ENCODE peak calls at places on chromosomes 16 and 17, in ten cellular contexts. I is bronchial epithelial cell, R is left ventricle myocardium inferior, D is MM.1S, C is choroid plexus epithelial cell, V is ascending aorta, Z is fibroblast of lung, Q is Peyer's patch, O is pancreas, F is Calu3. K is an unnamed sample.

GRCh38 chr17:73189417-73190099 is 3.3 kb upstream of the COG1 start:
- DNase-seq in C (peak), R (no peak), V (no peak), D (peak), F (peak), Q (no peak), I (peak), Z (peak), O (no peak), K (peak)

GRCh38 chr17:35089846-35090193 is 26.3 kb upstream of the RFFL start:
- DNase-seq in F (peak), Z (peak), Q (peak), V (no peak), D (no peak), I (peak), R (no peak), O (no peak), C (peak), K (peak)

GRCh38 chr16:58459344-58460218 is 40.4 kb upstream of the NDRG4 start:
- DNase-seq in R (no peak), F (peak), Z (peak), D (no peak), I (peak), Q (no peak), C (peak), O (no peak), V (no peak), K (no peak)

GRCh38 chr16:58563775-58564174 is 48.5 kb downstream of the SETD6 start:
- DNase-seq in V (no peak), I (peak), D (no peak), O (no peak), R (no peak), Q (no peak), C (no peak), F (no peak), Z (no peak), K (no peak)

GRCh38 chr16:81738831-81739496 is 40.1 kb upstream of the PLCG2 start:
- DNase-seq in R (peak), F (no peak), V (no peak), Z (no peak), O (no peak), Q (peak), C (no peak), D (no peak), I (no peak), K (no peak)

GRCh38 chr17:75514299-75515228 is 773 bp downstream of the CASKIN2 start:
- DNase-seq in O (peak), Q (no peak), I (peak), C (no peak), D (no peak), R (no peak), Z (peak), F (peak), V (no peak), K (no peak)

GRCh38 chr16:31072540-31073072 is 1.4 kb downstream of the ZNF668 start:
- DNase-seq in I (peak), Q (peak), O (no peak), R (no peak), Z (peak), V (peak), D (peak), F (peak), C (peak), K (no peak)

GRCh38 chr17:70107441-70107840 is 32.4 kb downstream of the KCNJ16 start:
- DNase-seq in F (no peak), Q (no peak), D (no peak), R (no peak), Z (no peak), C (no peak), O (no peak), V (no peak), I (no peak), K (no peak)

GRCh38 chr17:7132511-7133094 is 18.0 kb upstream of the ASGR2 start:
- DNase-seq in C (peak), R (no peak), O (no peak), V (no peak), D (peak), F (no peak), Q (peak), Z (no peak), I (no peak), K (no peak)

GRCh38 chr17:21678451-21679081 is 13.8 kb upstream of the KCNJ18 start:
- DNase-seq in F (no peak), O (peak), R (no peak), C (no peak), V (peak), D (no peak), I (no peak), Q (no peak), Z (no peak), K (no peak)

GRCh38 chr16:76277099-76278030 is at the start of gene CNTNAP4:
- DNase-seq in C (no peak), V (no peak), D (no peak), R (no peak), I (no peak), Q (no peak), Z (no peak), F (no peak), O (no peak), K (no peak)

GRCh38 chr17:27596571-27597187 is 34.3 kb upstream of the LGALS9 start:
- DNase-seq in D (no peak), I (no peak), Z (no peak), R (no peak), Q (no peak), V (no peak), O (no peak), C (no peak), F (no peak), K (no peak)

GRCh38 chr16:4403133-4403949 is 13.1 kb downstream of the CORO7 start:
- DNase-seq in Z (no peak), C (no peak), Q (no peak), R (no peak), V (peak), F (no peak), D (no peak), I (no peak), O (no peak), K (no peak)

GRCh38 chr17:56653877-56654276 is 60.4 kb downstream of the NOG start:
- DNase-seq in F (peak), Z (peak), O (no peak), R (no peak), V (no peak), Q (peak), D (peak), I (peak), C (peak), K (peak)

GRCh38 chr17:74532115-74532514 is 840 bp upstream of the CD300LB start:
- DNase-seq in Q (peak), O (no peak), Z (no peak), I (no peak), D (peak), C (no peak), R (peak), F (no peak), V (peak), K (no peak)

GRCh38 chr17:42097691-42098661 is at the start of gene ZNF385C:
- DNase-seq in D (no peak), R (no peak), C (no peak), I (no peak), V (no peak), Z (no peak), Q (peak), F (peak), O (no peak), K (no peak)

GRCh38 chr16:66961065-66961744 is at the start of gene CES3:
- DNase-seq in R (peak), O (peak), D (peak), Z (peak), F (peak), I (peak), Q (peak), C (peak), V (peak), K (peak)
- TF ChIP-seq CTCF in R (peak), O (peak), D (peak), Z (peak), F (peak), I (peak), Q (peak), C (peak), V (peak), K (peak)

GRCh38 chr16:50610331-50611262 is 62.4 kb downstream of the NKD1 start:
- DNase-seq in C (no peak), O (no peak), R (no peak), Z (no peak), D (no peak), V (no peak), I (no peak), Q (no peak), F (no peak), K (no peak)
- TF ChIP-seq CTCF in C (peak), O (no peak), R (no peak), Z (no peak), D (no peak), V (no peak), I (no peak), Q (no peak), F (no peak), K (peak)

GRCh38 chr17:781920-782731 is at the start of the genes GLOD4 and MRM3:
- DNase-seq in I (peak), O (peak), Z (peak), D (peak), Q (peak), C (peak), F (peak), V (peak), R (peak), K (peak)
- TF ChIP-seq CTCF in I (no peak), O (peak), Z (no peak), D (peak), Q (no peak), C (no peak), F (no peak), V (peak), R (peak), K (no peak)

GRCh38 chr16:3088925-3089716 is 10.0 kb downstream of the ZSCAN10 start:
- DNase-seq in F (no peak), V (no peak), Z (no peak), C (no peak), D (no peak), Q (no peak), I (no peak), O (no peak), R (no peak), K (no peak)
- TF ChIP-seq CTCF in F (no peak), V (no peak), Z (no peak), C (no peak), D (no peak), Q (no peak), I (no peak), O (no peak), R (no peak), K (no peak)

GRCh38 chr17:17387461-17388362 is 84.5 kb downstream of the NT5M start:
- DNase-seq in Q (no peak), C (no peak), R (no peak), V (no peak), I (peak), O (peak), Z (no peak), D (peak), F (peak), K (peak)
- TF ChIP-seq CTCF in Q (no peak), C (peak), R (no peak), V (no peak), I (peak), O (peak), Z (peak), D (peak), F (peak), K (peak)

DNA sequence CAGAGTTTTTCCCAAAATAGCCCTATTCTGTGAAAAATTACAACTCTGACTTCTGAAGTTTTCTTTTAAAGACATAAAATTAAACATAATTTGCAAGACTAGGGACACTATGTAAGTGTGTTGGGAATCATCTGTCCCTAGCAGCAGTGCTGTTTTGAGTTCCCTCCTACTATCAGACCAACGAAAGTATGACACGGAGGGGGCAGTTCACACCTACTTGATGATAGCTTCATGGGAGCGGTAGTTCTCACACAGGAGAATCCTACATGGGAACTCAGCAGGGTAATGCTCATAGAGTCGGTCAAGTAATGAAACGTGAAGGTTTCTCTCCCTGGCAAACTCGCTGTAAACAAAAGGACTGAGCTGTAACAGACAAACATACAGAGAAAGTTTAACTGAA is 96.6 kb downstream of the HELZ start:
- DNase-seq in D (no peak), I (no peak), C (no peak), O (no peak), F (no peak), Q (no peak), Z (no peak), V (no peak), R (no peak), K (no peak)
- TF ChIP-seq CTCF in D (no peak), I (no peak), C (no peak), O (no peak), F (no peak), Q (no peak), Z (no peak), V (no peak), R (no peak), K (no peak)

DNA sequence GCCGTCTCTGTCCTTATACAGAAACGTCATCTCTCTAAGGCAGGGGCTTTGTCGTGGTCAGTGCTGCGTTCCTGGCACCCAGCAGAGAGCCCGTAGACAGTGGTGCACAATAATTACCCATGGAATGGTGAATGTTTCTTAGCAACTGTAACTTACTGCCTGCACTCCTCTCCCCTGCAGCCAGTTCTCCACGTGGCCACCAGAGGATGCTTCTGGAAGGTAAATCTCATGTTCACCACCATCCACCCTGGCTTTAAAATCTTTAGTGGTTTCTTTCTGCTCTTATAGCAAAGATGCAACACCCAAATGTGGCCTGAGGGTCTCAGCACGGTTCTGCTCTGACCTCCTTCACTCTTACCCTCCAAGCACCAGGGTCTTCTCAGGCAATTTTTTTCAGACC is 150.8 kb downstream of the GRIN2A start:
- DNase-seq in V (no peak), R (no peak), O (no peak), Z (no peak), I (no peak), D (no peak), F (no peak), C (no peak), Q (no peak), K (peak)
- TF ChIP-seq CTCF in V (peak), R (no peak), O (no peak), Z (no peak), I (no peak), D (no peak), F (no peak), C (no peak), Q (no peak), K (peak)

GRCh38 chr17:29719469-29719868 is 96.8 kb upstream of the CORO6 start:
- DNase-seq in I (no peak), O (no peak), F (no peak), Z (no peak), V (no peak), R (no peak), Q (no peak), D (no peak), C (no peak), K (no peak)

GRCh38 chr17:29718446-29719039 is 95.8 kb upstream of the CORO6 start:
- DNase-seq in Q (no peak), V (no peak), D (no peak), O (no peak), R (no peak), C (no peak), F (no peak), Z (no peak), I (no peak), K (no peak)

GRCh38 chr17:29720471-29720990 is 97.8 kb upstream of the CORO6 start:
- DNase-seq in Z (no peak), F (no peak), O (no peak), D (no peak), V (no peak), R (no peak), Q (no peak), C (no peak), I (no peak), K (no peak)

GRCh38 chr17:29723283-29724047 is 100.8 kb upstream of the CORO6 start:
- DNase-seq in V (no peak), F (no peak), Q (peak), R (no peak), C (no peak), Z (no peak), I (no peak), O (no peak), D (no peak), K (no peak)

GRCh38 chr17:29722411-29723198 is 99.9 kb upstream of the CORO6 start:
- DNase-seq in C (peak), D (peak), O (peak), F (no peak), R (no peak), Z (peak), I (peak), Q (peak), V (peak), K (peak)
- TF ChIP-seq CTCF in C (no peak), D (no peak), O (no peak), F (no peak), R (no peak), Z (no peak), I (no peak), Q (no peak), V (no peak), K (no peak)

GRCh38 chr16:2053897-2054296 is 6.1 kb downstream of the TSC2 start:
- DNase-seq in O (no peak), F (no peak), C (peak), R (no peak), I (no peak), D (no peak), Q (no peak), Z (no peak), V (no peak), K (no peak)
- TF ChIP-seq CTCF in O (no peak), F (no peak), C (no peak), R (no peak), I (no peak), D (no peak), Q (no peak), Z (no peak), V (no peak), K (no peak)

GRCh38 chr16:70331588-70332358 is 14.9 kb upstream of the DDX19A start:
- DNase-seq in Z (no peak), R (no peak), V (no peak), I (no peak), Q (no peak), O (no peak), C (peak), F (peak), D (no peak), K (peak)
- TF ChIP-seq CTCF in Z (peak), R (peak), V (peak), I (peak), Q (no peak), O (no peak), C (peak), F (peak), D (peak), K (peak)

K was measured in Caco-2.